ENCODE peak calls at places on chromosomes 6 and 20, in four cellular contexts. One of them, this sample, is unnamed.

GRCh38 chr6:156650896-156651295 is 126.3 kb upstream of the ARID1B start:
- DNase-seq in WTC11: no peak
- DNase-seq in A549: no peak
- DNase-seq in HepG2: no peak
- DNase-seq in this sample: no peak

GRCh38 chr20:44409132-44409600 is 53.7 kb downstream of the HNF4A start:
- DNase-seq in WTC11: no peak
- DNase-seq in A549: no peak
- DNase-seq in HepG2: no peak
- DNase-seq in this sample: no peak

GRCh38 chr6:43092635-43093034 is 16.5 kb downstream of the PTK7 start:
- DNase-seq in WTC11: no peak
- DNase-seq in A549: no peak
- DNase-seq in HepG2: no peak
- DNase-seq in this sample: no peak

GRCh38 chr20:54058420-54059139 is 11.8 kb downstream of the BCAS1 start:
- DNase-seq in WTC11: no peak
- DNase-seq in A549: no peak
- DNase-seq in HepG2: no peak
- DNase-seq in this sample: no peak

GRCh38 chr6:85865665-85866372 is 223.1 kb upstream of the SYNCRIP start:
- DNase-seq in WTC11: no peak
- DNase-seq in A549: peak; percentile 12
- DNase-seq in HepG2: peak; percentile 74
- DNase-seq in this sample: no peak

GRCh38 chr6:31067881-31068737 is 44.3 kb downstream of the C6orf15 start:
- DNase-seq in WTC11: no peak
- DNase-seq in A549: no peak
- DNase-seq in HepG2: no peak
- DNase-seq in this sample: no peak

GRCh38 chr6:56637640-56638039 is 5.0 kb downstream of the DST start:
- DNase-seq in WTC11: no peak
- DNase-seq in A549: peak; percentile 68
- DNase-seq in HepG2: peak; percentile 67
- DNase-seq in this sample: no peak

GRCh38 chr20:25276533-25277050 is 28.7 kb downstream of the PYGB start:
- DNase-seq in WTC11: peak; percentile 4
- DNase-seq in A549: no peak
- DNase-seq in HepG2: no peak
- DNase-seq in this sample: no peak

GRCh38 chr6:85418059-85418458 is 31.8 kb upstream of the NT5E start:
- DNase-seq in WTC11: no peak
- DNase-seq in A549: no peak
- DNase-seq in HepG2: no peak
- DNase-seq in this sample: no peak

GRCh38 chr20:59182401-59183044 is 18.9 kb downstream of the ZNF831 start:
- DNase-seq in WTC11: no peak
- DNase-seq in A549: no peak
- DNase-seq in HepG2: no peak
- DNase-seq in this sample: no peak

GRCh38 chr6:143485967-143486366 is 25.6 kb downstream of the FUCA2 start:
- DNase-seq in WTC11: no peak
- DNase-seq in A549: no peak
- DNase-seq in HepG2: no peak
- DNase-seq in this sample: no peak

GRCh38 chr6:90896165-90896549 is 309.3 kb upstream of the MAP3K7 start:
- DNase-seq in WTC11: no peak
- DNase-seq in A549: no peak
- DNase-seq in HepG2: no peak
- DNase-seq in this sample: no peak

GRCh38 chr6:159180001-159180400 is 10.8 kb downstream of the FNDC1 start:
- DNase-seq in WTC11: no peak
- DNase-seq in A549: no peak
- DNase-seq in HepG2: no peak
- DNase-seq in this sample: no peak

GRCh38 chr6:70345619-70346018 is 42.7 kb upstream of the COL9A1 start:
- DNase-seq in WTC11: no peak
- DNase-seq in A549: no peak
- DNase-seq in HepG2: no peak
- DNase-seq in this sample: no peak

GRCh38 chr6:56573142-56573541 is 69.5 kb downstream of the DST start:
- DNase-seq in WTC11: no peak
- DNase-seq in A549: no peak
- DNase-seq in HepG2: no peak
- DNase-seq in this sample: no peak

GRCh38 chr6:135087803-135088202 is 33.2 kb upstream of the HBS1L start:
- DNase-seq in WTC11: no peak
- DNase-seq in A549: no peak
- DNase-seq in HepG2: no peak
- DNase-seq in this sample: no peak

GRCh38 chr6:130843575-130844320 is 16.5 kb downstream of the SMLR1 start:
- DNase-seq in WTC11: no peak
- DNase-seq in A549: peak; percentile 18
- DNase-seq in HepG2: peak; percentile 74
- DNase-seq in this sample: no peak

GRCh38 chr20:37644605-37645004 is 49.2 kb upstream of the CTNNBL1 start:
- DNase-seq in WTC11: no peak
- DNase-seq in A549: no peak
- DNase-seq in HepG2: no peak
- DNase-seq in this sample: no peak
- TF ChIP-seq NR3C1 in WTC11: no peak
- TF ChIP-seq NR3C1 in A549: no peak
- TF ChIP-seq NR3C1 in HepG2: no peak
- TF ChIP-seq NR3C1 in this sample: no peak

GRCh38 chr6:107458687-107459282 is 579 bp downstream of the PDSS2 start:
- DNase-seq in WTC11: peak; percentile 32
- DNase-seq in A549: no peak
- DNase-seq in HepG2: peak; percentile 25
- DNase-seq in this sample: no peak
- TF ChIP-seq NR3C1 in WTC11: no peak
- TF ChIP-seq NR3C1 in A549: no peak
- TF ChIP-seq NR3C1 in HepG2: no peak
- TF ChIP-seq NR3C1 in this sample: no peak

DNA sequence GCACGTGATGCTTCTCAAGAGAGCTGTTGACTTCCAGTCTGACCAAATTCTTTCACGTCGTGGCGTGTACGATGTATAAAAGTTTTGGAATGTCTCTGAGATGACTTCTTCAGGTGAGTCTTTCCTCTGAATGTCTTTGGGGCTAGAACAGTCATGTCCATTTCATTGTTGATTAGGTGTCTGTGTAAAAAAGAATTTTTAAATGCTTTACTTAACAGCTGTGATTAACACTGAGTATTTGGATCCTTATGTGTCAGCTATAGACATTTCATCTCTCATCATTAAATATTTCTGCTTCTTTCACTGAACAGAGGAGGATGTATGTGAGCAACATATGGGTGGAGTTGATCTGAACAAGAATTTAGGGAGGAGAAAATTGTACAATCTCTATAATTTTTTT is 29.3 kb upstream of the KIF13A start:
- DNase-seq in WTC11: no peak
- DNase-seq in A549: no peak
- DNase-seq in HepG2: no peak
- DNase-seq in this sample: no peak
- TF ChIP-seq NR3C1 in WTC11: no peak
- TF ChIP-seq NR3C1 in A549: no peak
- TF ChIP-seq NR3C1 in HepG2: no peak
- TF ChIP-seq NR3C1 in this sample: no peak

DNA sequence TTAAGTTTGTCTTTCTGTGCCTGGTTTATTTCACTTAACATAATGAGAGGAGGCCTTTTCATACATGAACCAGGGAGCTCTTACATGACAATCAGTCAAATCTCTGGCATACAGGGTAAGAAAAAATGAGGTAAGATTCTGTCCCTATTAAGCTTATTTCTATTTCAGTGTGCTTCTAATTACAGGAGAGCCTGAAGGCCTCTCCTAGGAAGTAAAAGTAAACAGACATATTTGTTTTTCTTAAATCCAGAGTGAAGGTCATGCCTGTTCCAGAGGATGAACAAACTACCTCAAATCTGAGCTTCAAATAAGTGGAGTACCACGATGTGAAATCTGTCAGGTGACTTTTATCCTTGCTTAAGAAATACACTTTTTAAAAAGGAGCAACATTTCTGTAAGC is 72.6 kb downstream of the POPDC3 start:
- DNase-seq in WTC11: no peak
- DNase-seq in A549: no peak
- DNase-seq in HepG2: no peak
- DNase-seq in this sample: no peak
- TF ChIP-seq NR3C1 in WTC11: no peak
- TF ChIP-seq NR3C1 in A549: no peak
- TF ChIP-seq NR3C1 in HepG2: no peak
- TF ChIP-seq NR3C1 in this sample: no peak

GRCh38 chr6:127190552-127190951 is 72.1 kb downstream of the RSPO3 start:
- DNase-seq in WTC11: no peak
- DNase-seq in A549: peak; percentile 59
- DNase-seq in HepG2: no peak
- DNase-seq in this sample: peak; percentile 7
- TF ChIP-seq NR3C1 in WTC11: no peak
- TF ChIP-seq NR3C1 in A549: no peak
- TF ChIP-seq NR3C1 in HepG2: no peak
- TF ChIP-seq NR3C1 in this sample: no peak

GRCh38 chr6:3835055-3835731 is 14.0 kb upstream of the FAM50B start:
- DNase-seq in WTC11: no peak
- DNase-seq in A549: peak; percentile 46
- DNase-seq in HepG2: peak; percentile 91
- DNase-seq in this sample: no peak
- TF ChIP-seq NR3C1 in WTC11: no peak
- TF ChIP-seq NR3C1 in A549: no peak
- TF ChIP-seq NR3C1 in HepG2: no peak
- TF ChIP-seq NR3C1 in this sample: no peak

DNA sequence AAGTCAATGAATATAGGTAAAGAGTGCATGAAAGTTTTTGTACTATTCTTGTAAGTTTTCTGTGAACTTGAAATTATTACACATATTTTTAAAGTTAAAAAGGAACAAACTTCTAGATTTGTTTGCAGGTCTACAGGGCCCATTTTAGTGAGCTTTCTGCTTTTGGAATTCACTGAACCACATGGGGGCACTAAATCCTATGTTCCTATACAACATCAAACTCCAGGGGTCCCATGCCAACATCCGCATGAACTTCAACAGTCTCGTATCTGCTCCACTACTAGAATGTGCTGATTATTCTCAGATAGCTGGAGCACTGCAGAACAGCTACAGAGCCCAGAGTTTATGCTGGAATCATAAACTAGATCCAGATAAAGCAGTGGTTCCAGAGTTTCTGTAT is 347.9 kb upstream of the SPTLC3 start:
- DNase-seq in WTC11: peak; percentile 43
- DNase-seq in A549: no peak
- DNase-seq in HepG2: peak; percentile 13
- DNase-seq in this sample: no peak
- TF ChIP-seq NR3C1 in WTC11: no peak
- TF ChIP-seq NR3C1 in A549: no peak
- TF ChIP-seq NR3C1 in HepG2: no peak
- TF ChIP-seq NR3C1 in this sample: no peak

DNA sequence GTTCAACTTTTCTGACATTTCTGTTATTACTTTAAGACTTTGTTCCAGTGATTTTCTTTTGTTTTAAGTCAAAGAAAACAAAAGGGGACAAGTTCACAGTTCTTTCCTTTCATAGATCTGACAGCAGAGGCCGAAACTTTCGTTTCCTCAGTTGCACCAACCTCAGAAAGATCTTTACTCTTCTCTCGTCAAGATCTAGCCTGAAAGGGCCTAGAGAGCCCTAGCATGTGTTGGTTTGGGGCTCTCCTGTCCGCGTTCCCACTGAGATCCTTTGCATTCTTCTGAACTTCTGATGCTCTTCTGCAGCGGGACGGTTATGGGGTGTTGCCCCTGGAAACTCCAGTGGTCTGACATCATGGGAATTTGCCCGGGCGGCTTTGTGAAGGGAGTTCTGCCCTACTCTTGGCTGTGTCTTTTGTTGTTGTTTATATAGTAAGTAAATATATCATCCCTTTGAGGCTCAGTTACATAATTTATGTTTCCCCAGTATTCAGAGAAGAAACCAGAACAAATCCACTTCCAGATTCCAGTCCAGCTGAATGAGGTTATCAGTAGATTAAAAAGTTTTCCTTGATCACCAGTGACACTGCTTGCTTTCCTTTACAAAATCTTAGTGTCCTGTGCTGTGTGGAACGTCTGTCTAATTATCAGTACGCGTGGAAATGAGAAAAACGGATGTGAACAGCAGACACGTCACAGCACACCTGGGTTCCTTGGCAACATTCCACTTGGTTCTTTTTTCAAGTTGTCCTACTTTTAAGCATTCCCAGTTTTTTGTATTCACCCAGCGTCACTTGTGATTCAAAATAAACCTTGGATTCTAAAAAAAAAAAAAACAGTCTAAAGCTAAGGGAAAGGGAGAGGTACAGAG is 129.2 kb downstream of the SASH1 start:
- DNase-seq in WTC11: no peak
- DNase-seq in A549: no peak
- DNase-seq in HepG2: no peak
- DNase-seq in this sample: no peak
- TF ChIP-seq NR3C1 in WTC11: no peak
- TF ChIP-seq NR3C1 in A549: no peak
- TF ChIP-seq NR3C1 in HepG2: no peak
- TF ChIP-seq NR3C1 in this sample: no peak